ENCODE peak calls at places on chromosome 14, in six cellular contexts. Z is brain microvascular endothelial cell, M is neural progenitor cell, H is H1, N is PC-3, D is tibial artery. R is an unnamed sample.

GRCh38 chr14:67492538-67492937 is 4.0 kb upstream of the TMEM229B start:
- DNase-seq in Z (no peak), M (no peak), H (no peak), N (no peak), D (no peak), R (no peak)

GRCh38 chr14:85907536-85907935 is 377.6 kb downstream of the FLRT2 start:
- DNase-seq in Z (no peak), M (peak; percentile 40), H (peak; percentile 44), N (no peak), D (no peak), R (no peak)

GRCh38 chr14:90061849-90062794 is at the start of gene KCNK13:
- DNase-seq in Z (no peak), M (peak; percentile 67), H (peak; percentile 71), N (peak; percentile 25), D (no peak), R (no peak)

GRCh38 chr14:82422186-82422585 is 888.5 kb upstream of the SEL1L start:
- DNase-seq in Z (no peak), M (no peak), H (no peak), N (no peak), D (no peak), R (no peak)

GRCh38 chr14:95535226-95536021 is 574 bp downstream of the GLRX5 start:
- DNase-seq in Z (no peak), M (peak; percentile 25), H (no peak), N (no peak), D (no peak), R (no peak)

GRCh38 chr14:86574778-86575129 is 1044.8 kb downstream of the FLRT2 start:
- DNase-seq in Z (no peak), M (no peak), H (no peak), N (no peak), D (no peak), R (no peak)

GRCh38 chr14:84225243-84225642 is 1304.7 kb upstream of the FLRT2 start:
- DNase-seq in Z (no peak), M (no peak), H (no peak), N (no peak), D (no peak), R (no peak)

GRCh38 chr14:57085801-57086200 is 182.9 kb downstream of the EXOC5 start:
- DNase-seq in Z (no peak), M (no peak), H (no peak), N (no peak), D (no peak), R (no peak)

GRCh38 chr14:65206448-65207096 is 104.3 kb upstream of the MAX start:
- DNase-seq in Z (peak; percentile 35), M (no peak), H (no peak), N (peak; percentile 78), D (no peak), R (peak; percentile 37)

DNA sequence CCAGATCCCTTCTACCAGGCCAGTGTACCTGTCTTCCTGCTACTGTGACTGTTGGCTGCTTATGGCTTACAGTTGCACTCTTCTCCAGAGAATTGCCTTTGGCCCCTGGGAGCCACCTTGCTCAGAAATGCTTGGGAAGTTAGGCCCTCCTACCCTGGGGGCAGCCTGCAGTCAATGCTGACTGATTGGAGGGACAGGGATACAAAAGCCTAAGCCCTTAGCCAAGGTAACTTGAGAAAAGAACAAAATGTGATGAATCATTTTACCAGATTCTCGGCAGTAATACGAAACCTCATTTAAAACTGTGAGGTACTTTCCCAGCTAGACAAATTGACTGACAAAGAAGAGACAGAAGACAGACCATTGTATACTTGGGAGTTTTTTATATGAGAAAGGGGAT is 47.3 kb downstream of the PTCSC3 start:
- DNase-seq in Z (no peak), M (peak; percentile 20), H (peak; percentile 49), N (peak; percentile 66), D (no peak), R (no peak)
- H3K4me3 ChIP-seq in Z (no peak overlapping the region), M (no peak overlapping the region), H (no peak overlapping the region), N (no peak overlapping the region), D (no peak overlapping the region), R (no peak overlapping the region)

DNA sequence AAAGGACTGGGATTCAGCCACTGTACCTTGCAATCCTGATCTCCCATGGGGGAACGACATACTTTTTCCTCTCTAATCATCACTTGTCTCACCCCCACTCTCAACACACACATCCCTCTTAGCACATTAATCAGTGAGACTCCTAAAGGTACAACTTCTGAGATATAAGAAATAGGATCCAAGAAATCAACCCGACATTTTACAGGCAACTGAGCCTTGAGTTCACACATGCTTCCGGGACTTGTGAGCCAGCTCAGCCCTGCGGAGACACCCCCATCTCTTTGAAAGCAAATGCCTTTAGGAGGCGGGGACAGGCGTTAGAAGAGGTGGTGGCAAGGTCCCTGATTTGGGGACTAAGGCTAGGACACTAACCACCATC is 1.3 kb downstream of the MAP3K9 start:
- DNase-seq in Z (no peak), M (peak; percentile 79), H (no peak), N (peak; percentile 66), D (no peak), R (no peak)
- H3K4me3 ChIP-seq in Z (peak overlapping the region; percentile 61), M (peak overlapping the region; percentile 79), H (peak overlapping the region; percentile 66), N (peak overlapping the region; percentile 83), D (no peak overlapping the region), R (peak overlapping the region; percentile 23)

GRCh38 chr14:75335588-75335987 is 57.0 kb downstream of the FOS start:
- DNase-seq in Z (no peak), M (peak; percentile 29), H (no peak), N (no peak), D (no peak), R (no peak)
- H3K4me3 ChIP-seq in Z (no peak overlapping the region), M (no peak overlapping the region), H (no peak overlapping the region), N (no peak overlapping the region), D (no peak overlapping the region), R (no peak overlapping the region)

GRCh38 chr14:22338381-22338780 is 250.6 kb downstream of the DAD1 start:
- DNase-seq in Z (no peak), M (no peak), H (no peak), N (no peak), D (no peak), R (no peak)

GRCh38 chr14:22337938-22338337 is 251.1 kb downstream of the DAD1 start:
- DNase-seq in Z (no peak), M (no peak), H (no peak), N (no peak), D (no peak), R (no peak)

GRCh38 chr14:22336031-22336430 is 253.0 kb downstream of the DAD1 start:
- DNase-seq in Z (peak; percentile 31), M (no peak), H (no peak), N (no peak), D (no peak), R (no peak)

GRCh38 chr14:22334627-22335026 is 254.4 kb downstream of the DAD1 start:
- DNase-seq in Z (no peak), M (no peak), H (no peak), N (peak; percentile 71), D (no peak), R (no peak)

DNA sequence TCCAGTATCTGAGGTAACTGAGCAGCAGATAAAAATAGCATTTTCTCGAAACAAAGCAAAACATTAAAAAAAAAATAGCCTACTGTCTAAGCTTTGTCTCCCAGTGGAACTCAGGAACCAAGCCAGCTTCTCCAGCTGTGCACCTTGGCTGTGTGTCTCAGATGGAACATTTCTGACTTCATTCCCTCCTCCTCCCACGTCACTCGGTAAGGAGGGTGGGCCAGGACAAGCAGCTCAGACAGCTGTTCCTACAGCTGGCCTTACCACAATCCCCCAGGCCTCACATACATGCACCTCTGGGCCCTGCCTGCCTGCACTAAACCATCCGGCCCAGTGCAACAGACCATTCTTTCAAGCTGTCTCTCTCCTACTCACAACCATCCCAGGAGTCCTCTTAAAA is 249.7 kb downstream of the DAD1 start:
- DNase-seq in Z (peak; percentile 90), M (no peak), H (no peak), N (no peak), D (peak; percentile 66), R (no peak)
- H3K4me3 ChIP-seq in Z (no peak overlapping the region), M (no peak overlapping the region), H (no peak overlapping the region), N (no peak overlapping the region), D (no peak overlapping the region), R (no peak overlapping the region)

GRCh38 chr14:37172024-37172869 is at the start of gene SLC25A21:
- DNase-seq in Z (peak; percentile 65), M (peak; percentile 85), H (peak; percentile 86), N (peak; percentile 87), D (peak; percentile 79), R (no peak)
- H3K4me3 ChIP-seq in Z (peak within 1 kb of the TSS; percentile 67), M (peak within 1 kb of the TSS; percentile 62), H (peak within 1 kb of the TSS; percentile 89), N (peak within 1 kb of the TSS; percentile 82), D (peak within 1 kb of the TSS; percentile 65), R (peak within 1 kb of the TSS; percentile 88)

DNA sequence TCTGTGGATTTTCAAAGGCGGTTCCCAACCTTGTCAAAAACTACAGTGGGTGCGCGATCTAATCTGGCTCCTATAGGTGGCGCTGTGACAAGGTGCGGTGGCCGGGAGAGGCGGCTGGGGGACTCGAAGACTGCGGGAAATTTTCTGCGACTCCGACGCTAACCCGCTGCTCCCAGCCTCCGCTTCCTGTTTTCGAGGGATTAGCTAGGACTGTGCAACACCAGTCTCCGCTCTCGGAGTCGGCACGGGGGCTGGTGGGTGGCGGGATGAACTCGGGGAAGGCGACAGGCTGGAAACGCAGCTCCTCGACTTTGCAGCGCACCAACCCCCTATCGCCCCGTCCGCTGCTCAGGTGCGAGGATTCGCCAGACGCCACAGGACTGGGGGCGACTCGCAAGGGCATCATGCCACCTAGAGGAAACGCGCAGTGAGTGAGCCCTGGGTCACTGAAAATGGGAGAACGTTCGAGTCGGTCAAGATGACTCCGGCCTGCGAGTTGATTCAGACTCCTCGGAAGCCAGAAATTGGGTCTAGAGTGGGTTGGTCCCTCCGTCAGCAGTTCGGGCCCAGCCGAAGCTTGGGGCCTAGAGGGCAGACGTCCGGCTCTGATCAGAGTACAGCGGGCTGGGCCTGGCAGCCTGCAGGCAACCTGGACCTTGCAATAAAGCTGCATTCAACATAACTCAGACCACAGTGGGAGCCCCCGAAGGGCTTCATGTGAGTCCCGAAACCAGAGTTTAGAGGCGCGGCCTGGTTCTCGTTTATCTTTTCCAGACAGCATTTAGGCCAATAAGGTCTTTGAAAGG is 5.5 kb upstream of the PAX9 start:
- DNase-seq in Z (no peak), M (peak; percentile 90), H (peak; percentile 91), N (peak; percentile 77), D (no peak), R (no peak)
- H3K4me3 ChIP-seq in Z (no peak overlapping the region), M (peak overlapping the region; percentile 40), H (peak overlapping the region; percentile 26), N (peak overlapping the region; percentile 60), D (no peak overlapping the region), R (no peak overlapping the region)

R was measured in AG04449.